ENCODE peak calls at places on chromosome 4, in five cellular contexts. S, P, G, Z and D are unnamed samples.

GRCh38 chr4:3415471-3416141 is 26.2 kb upstream of the HGFAC start:
- DNase-seq in Z (no peak), S (no peak), P (no peak), G (no peak), D (no peak)

GRCh38 chr4:90127223-90127705 is at the start of gene CCSER1:
- DNase-seq in Z (peak), S (peak), G (peak), P (peak), D (peak)

GRCh38 chr4:112514449-112515277 is 1.3 kb downstream of the NEUROG2 start:
- DNase-seq in Z (peak), P (peak), G (peak), S (no peak), D (no peak)

GRCh38 chr4:53505947-53506346 is 85.3 kb downstream of the LNX1 start:
- DNase-seq in S (no peak), P (no peak), Z (peak), G (no peak), D (no peak)

GRCh38 chr4:40515037-40515397 is 114.6 kb downstream of the RBM47 start:
- DNase-seq in Z (no peak), G (no peak), P (no peak), S (no peak), D (no peak)

GRCh38 chr4:119205690-119206089 is 6.8 kb upstream of the USP53 start:
- DNase-seq in G (no peak), P (no peak), Z (no peak), S (no peak), D (no peak)

GRCh38 chr4:181261279-181261678 is 981.9 kb upstream of the TENM3 start:
- DNase-seq in P (no peak), Z (peak), G (no peak), S (peak), D (no peak)

GRCh38 chr4:137852326-137852725 is 320.0 kb upstream of the PCDH18 start:
- DNase-seq in S (no peak), P (no peak), Z (no peak), G (no peak), D (no peak)

GRCh38 chr4:52661966-52662705 is 3.0 kb upstream of the USP46 start:
- DNase-seq in P (no peak), Z (no peak), G (no peak), S (peak), D (no peak)

GRCh38 chr4:110049951-110050925 is 137.6 kb downstream of the EGF start:
- DNase-seq in G (peak), S (peak), P (peak), Z (peak), D (peak)

GRCh38 chr4:3423406-3423805 is 18.4 kb upstream of the HGFAC start:
- DNase-seq in Z (no peak), P (no peak), G (no peak), S (no peak), D (no peak)

GRCh38 chr4:185991750-185992149 is 77.2 kb upstream of the TLR3 start:
- DNase-seq in S (no peak), P (peak), Z (no peak), G (no peak), D (peak)

GRCh38 chr4:67436742-67437141 is 108.6 kb downstream of the CENPC start:
- DNase-seq in Z (no peak), P (no peak), G (no peak), S (no peak), D (no peak)

GRCh38 chr4:105352826-105353225 is 121.0 kb downstream of the PPA2 start:
- DNase-seq in S (no peak), P (peak), Z (peak), G (no peak), D (peak)

GRCh38 chr4:73944061-73944875 is 37.6 kb downstream of the PF4 start:
- DNase-seq in S (peak), G (peak), Z (peak), P (no peak), D (no peak)

GRCh38 chr4:47713156-47713834 is 124.6 kb downstream of the CORIN start:
- DNase-seq in Z (no peak), P (no peak), S (no peak), G (no peak), D (no peak)

GRCh38 chr4:123421227-123421941 is 24.8 kb downstream of the SPRY1 start:
- DNase-seq in Z (no peak), P (no peak), G (no peak), S (no peak), D (no peak)

GRCh38 chr4:180225977-180226376 is 2017.2 kb upstream of the TENM3 start:
- DNase-seq in Z (no peak), S (no peak), P (no peak), G (no peak), D (no peak)

GRCh38 chr4:26218677-26219181 is 102.1 kb upstream of the RBPJ start:
- DNase-seq in S (no peak), Z (no peak), P (no peak), G (no peak), D (no peak)

GRCh38 chr4:109079177-109079576 is 223.3 kb downstream of the COL25A1 start:
- DNase-seq in G (no peak), Z (peak), P (no peak), S (no peak), D (no peak)

GRCh38 chr4:9921326-9921725 is 100.0 kb downstream of the SLC2A9 start:
- DNase-seq in S (no peak), G (no peak), P (no peak), Z (no peak), D (no peak)

GRCh38 chr4:12414181-12414812 is 985.6 kb upstream of the HS3ST1 start:
- DNase-seq in S (no peak), G (no peak), Z (no peak), P (no peak), D (no peak)

GRCh38 chr4:12411072-12411471 is 982.4 kb upstream of the HS3ST1 start:
- DNase-seq in P (no peak), S (no peak), Z (peak), G (no peak), D (no peak)

GRCh38 chr4:12409507-12410190 is 981.0 kb upstream of the HS3ST1 start:
- DNase-seq in P (no peak), Z (peak), S (no peak), G (no peak), D (no peak)
- TF ChIP-seq CTCF in P (no peak), Z (peak), S (peak), G (no peak), D (no peak)

GRCh38 chr4:77865259-77865658 is 2.6 kb downstream of the MRPL1 start:
- DNase-seq in Z (no peak), P (no peak), G (no peak), S (no peak), D (no peak)

GRCh38 chr4:77861500-77861899 is 1.1 kb upstream of the MRPL1 start:
- DNase-seq in P (peak), S (no peak), G (no peak), Z (peak), D (peak)

GRCh38 chr4:77859256-77859655 is 3.4 kb upstream of the MRPL1 start:
- DNase-seq in G (no peak), Z (no peak), P (no peak), S (no peak), D (no peak)

DNA sequence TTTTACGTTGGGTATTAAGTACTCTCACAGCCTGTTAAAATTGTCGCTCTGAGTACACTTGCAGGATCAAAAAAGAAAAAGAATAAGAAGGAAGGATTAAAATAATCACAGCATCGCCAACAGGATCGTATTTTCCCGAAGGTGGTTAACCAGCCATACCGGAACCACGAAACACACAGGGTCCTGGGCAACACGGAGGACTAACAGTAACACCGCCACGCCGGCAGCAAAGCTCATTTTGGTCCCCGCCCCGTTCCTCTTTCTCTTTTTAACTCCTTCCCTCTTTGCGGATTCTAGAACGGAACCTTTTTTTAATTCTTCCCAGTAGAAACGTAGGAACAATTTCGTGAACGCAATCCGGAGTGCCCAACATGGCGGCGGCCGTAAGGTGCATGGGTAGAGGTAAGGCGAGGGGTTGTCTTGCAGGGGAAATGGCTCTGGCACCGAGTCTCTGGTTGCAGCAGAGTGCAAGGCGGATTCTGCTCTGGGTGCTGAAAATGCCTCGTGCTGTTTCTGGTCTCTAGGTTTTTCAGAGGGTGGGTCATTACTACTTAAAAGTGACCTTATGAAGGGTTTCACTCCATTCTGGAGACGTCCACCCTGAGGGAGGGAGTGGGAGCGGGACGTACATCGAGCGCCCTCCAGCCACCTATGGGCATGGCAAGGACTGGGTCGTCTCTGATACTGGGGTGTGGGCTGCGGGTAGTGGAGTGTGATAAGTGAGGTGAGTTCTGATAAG is at the start of gene MRPL1:
- DNase-seq in G (peak), Z (peak), S (peak), P (peak), D (peak)
- TF ChIP-seq CTCF in G (no peak), Z (no peak), S (no peak), P (no peak), D (no peak)

GRCh38 chr4:169010125-169011023 is at the start of gene CBR4:
- DNase-seq in G (peak), Z (peak), P (peak), S (peak), D (peak)

GRCh38 chr4:169013396-169013795 is 3.3 kb upstream of the CBR4 start:
- DNase-seq in S (no peak), G (no peak), Z (no peak), P (no peak), D (no peak)

GRCh38 chr4:169008478-169008877 is 1.6 kb downstream of the CBR4 start:
- DNase-seq in S (no peak), Z (no peak), P (no peak), G (no peak), D (no peak)

GRCh38 chr4:169012049-169012448 is 2.0 kb upstream of the CBR4 start:
- DNase-seq in P (no peak), S (no peak), G (no peak), Z (no peak), D (no peak)

DNA sequence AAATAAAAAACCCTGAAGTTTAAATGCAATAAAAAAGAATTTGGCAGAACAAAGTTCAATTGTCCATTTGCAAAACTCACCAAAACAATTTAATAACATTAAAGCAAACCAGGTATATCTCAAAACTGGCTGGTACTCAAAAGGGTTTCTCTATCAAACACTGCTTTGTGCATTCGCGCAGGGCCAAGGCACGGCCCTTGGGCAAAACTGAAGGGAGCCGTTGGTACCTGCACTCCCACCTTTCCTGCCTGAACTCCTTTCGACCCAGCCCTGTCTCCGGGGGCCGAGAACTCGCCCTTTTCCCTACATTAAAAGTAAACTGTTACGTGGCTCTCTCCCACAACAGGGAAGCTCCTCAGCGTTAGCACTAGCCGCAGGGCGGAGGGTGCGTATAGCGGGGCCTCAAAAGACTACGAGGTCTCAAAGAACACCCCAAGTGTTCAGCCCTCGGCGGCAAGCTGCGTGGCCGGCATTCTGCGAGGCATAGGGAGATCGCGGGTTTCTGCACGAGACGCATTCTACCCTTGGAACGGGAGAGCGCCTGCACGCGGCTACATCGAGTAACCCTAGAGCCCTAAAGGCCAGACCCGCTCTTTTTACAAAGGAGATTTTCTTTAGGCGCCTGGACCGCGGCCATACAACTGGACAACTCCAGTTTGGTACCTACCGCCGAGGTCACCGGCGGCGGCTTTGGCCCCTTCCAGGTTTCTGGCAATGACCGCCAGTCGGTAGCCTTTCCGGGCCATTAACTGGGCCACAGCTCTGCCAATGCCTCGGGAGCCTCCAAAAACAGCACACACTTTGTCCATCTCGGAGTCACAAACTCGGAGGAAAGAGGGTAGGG is 552 bp downstream of the CBR4 start:
- DNase-seq in G (peak), S (peak), P (peak), Z (peak), D (no peak)
- TF ChIP-seq CTCF in G (no peak), S (peak), P (peak), Z (no peak), D (peak)

GRCh38 chr4:98148856-98149255 is 5.6 kb upstream of the STPG2 start:
- DNase-seq in P (no peak), S (no peak), G (no peak), Z (no peak), D (no peak)

DNA sequence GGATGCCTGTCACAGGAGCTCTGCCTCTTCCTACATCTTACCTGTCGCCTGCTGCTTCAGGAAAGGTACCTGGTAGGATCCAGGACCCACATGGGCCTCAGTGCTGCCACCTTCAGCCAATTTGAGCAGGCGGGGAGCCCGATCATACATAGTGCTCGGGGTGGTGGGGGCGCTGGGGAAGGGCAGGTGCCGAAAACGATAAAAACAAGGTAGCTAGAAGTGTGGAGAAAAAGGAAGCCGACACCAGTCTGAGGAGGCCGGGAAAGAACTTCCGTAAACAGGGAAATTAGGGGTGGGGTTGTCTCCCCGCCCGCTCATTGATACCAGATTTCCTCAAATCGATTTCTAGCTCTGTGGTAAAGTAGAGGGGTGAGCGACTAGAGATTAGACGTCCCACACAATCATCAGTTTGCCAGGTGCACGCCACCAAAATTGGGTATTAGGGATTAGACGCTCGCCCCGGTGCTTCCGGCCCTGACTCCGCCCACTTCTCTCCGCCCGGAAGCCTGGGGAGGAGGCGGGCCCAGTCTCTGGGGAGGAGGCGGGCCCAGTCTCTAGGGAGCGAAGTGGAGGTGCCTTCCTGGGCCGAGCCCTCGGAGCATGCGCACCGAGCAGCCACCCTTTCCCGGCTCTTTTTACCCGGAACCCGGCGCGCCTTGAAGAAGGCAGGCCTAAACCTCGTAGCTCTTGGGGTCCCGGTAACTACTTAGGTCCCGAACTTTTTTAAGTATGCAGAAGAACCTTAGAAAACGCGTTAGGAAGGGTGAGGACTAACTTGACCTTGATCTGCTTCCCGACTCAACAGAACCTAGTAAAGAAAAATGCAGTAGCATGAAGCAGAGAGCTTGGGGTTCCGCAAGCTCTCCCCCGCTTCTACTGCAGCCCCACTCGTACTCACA is at the start of gene STPG2:
- DNase-seq in G (peak), Z (peak), P (peak), S (peak), D (peak)
- TF ChIP-seq CTCF in G (peak), Z (peak), P (peak), S (peak), D (peak)

GRCh38 chr4:16443504-16444088 is 217.3 kb upstream of the TAPT1 start:
- DNase-seq in P (peak), S (peak), Z (peak), G (no peak), D (peak)
- TF ChIP-seq CTCF in P (peak), S (peak), Z (peak), G (peak), D (peak)

DNA sequence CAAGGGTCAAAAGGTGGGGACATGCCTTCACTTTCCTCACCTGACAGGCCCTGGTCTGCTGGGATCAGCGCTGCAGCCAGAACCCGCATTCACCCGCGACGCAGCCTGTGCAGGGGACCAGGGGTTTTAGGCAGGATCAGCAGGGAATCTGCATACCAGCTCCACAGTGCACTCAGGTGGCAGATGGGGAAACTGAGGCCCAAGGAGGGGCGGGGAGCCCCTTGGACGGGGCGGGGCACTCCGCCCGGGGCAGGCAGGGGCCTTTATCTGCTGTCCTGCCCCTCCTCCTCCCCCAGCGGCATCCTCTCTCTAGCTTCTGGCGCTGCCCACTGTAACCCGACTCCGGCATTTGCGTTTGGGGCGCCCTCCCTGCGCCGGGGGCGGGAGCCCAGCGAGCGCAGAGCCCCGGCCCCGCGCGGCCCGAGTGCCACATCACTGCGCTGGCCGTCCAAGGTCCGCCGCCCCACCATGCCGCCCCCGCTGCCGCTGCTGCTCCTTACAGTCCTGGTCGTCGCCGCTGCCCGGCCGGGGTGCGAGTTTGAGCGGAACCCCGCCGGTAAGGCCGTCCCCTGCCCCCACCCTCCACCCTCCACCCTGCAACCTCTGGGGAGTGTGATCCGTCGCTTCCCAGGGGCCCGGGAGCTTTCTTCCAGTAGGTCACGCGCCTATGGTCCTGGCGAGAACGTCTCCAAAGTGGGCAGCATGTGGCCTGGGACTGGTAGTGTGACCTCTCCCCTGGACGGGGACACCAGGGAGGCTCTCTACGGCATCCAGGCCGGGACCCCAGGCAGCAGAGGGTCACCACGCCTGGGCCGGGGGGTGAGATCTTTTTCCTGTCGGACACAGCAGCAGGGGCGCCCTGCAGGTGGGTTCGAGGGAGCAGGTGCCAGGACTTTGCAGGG is at the start of gene CPZ:
- DNase-seq in Z (peak), P (no peak), G (peak), S (peak), D (no peak)
- TF ChIP-seq CTCF in Z (no peak), P (no peak), G (no peak), S (no peak), D (no peak)

GRCh38 chr4:101348367-101348827 is 1.1 kb upstream of the PPP3CA start:
- DNase-seq in P (no peak), G (no peak), Z (no peak), S (no peak), D (no peak)
- TF ChIP-seq CTCF in P (no peak), G (no peak), Z (no peak), S (no peak), D (no peak)

GRCh38 chr4:159227378-159227777 is 124.5 kb downstream of the RAPGEF2 start:
- DNase-seq in G (no peak), S (no peak), P (no peak), Z (peak), D (no peak)

GRCh38 chr4:159229164-159229563 is 126.3 kb downstream of the RAPGEF2 start:
- DNase-seq in P (no peak), G (no peak), S (peak), Z (no peak), D (no peak)

GRCh38 chr4:159232465-159233106 is 129.7 kb downstream of the RAPGEF2 start:
- DNase-seq in P (no peak), G (no peak), Z (no peak), S (no peak), D (no peak)

GRCh38 chr4:159224412-159224811 is 121.5 kb downstream of the RAPGEF2 start:
- DNase-seq in P (no peak), G (no peak), Z (no peak), S (no peak), D (no peak)

GRCh38 chr4:159227984-159228383 is 125.1 kb downstream of the RAPGEF2 start:
- DNase-seq in Z (peak), G (peak), S (peak), P (no peak), D (no peak)
- TF ChIP-seq CTCF in Z (peak), G (no peak), S (no peak), P (no peak), D (no peak)

DNA sequence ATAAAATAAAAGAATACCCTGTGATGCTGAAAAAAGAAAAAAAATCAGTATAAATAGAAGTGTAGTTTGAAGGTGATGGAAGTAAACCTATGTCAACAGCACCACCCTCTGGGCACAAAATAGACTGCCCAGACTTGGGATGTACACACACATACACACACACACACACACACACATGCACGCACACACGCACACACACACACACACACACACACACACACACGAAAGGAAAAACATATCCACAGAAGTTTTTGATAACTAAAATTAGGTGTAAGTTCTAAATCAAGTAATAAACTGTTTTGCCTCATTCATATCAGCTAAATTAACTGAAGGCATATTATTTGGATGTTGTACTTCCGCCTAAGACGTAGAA is 40.5 kb downstream of the ANXA5 start:
- DNase-seq in Z (peak), S (peak), G (peak), P (peak), D (peak)
- TF ChIP-seq CTCF in Z (peak), S (peak), G (peak), P (peak), D (peak)